ENCODE peak calls at places on chromosomes 13 and 19, in seven cellular contexts. T is NCI-H1092, J is H9, C is dorsolateral prefrontal cortex, P is AG04450, O is ACHN, B is iPS-NIHi11. U is an unnamed sample.

GRCh38 chr13:45781553-45782326 is 69.8 kb downstream of the SIAH3 start:
- DNase-seq in T (peak; percentile 96), J (no peak), C (peak; percentile 51), P (no peak), O (peak; percentile 22), B (peak; percentile 25), U (peak; percentile 88)

GRCh38 chr19:55340784-55341147 is 1.1 kb downstream of the KMT5C start:
- DNase-seq in T (no peak), J (peak; percentile 57), C (no peak), P (no peak), O (peak; percentile 16), B (no peak), U (peak; percentile 62)

GRCh38 chr19:43132696-43133095 is 50.2 kb upstream of the PSG2 start:
- DNase-seq in T (no peak), J (no peak), C (no peak), P (no peak), O (no peak), B (no peak), U (no peak)

GRCh38 chr13:47945738-47946137 is 55.3 kb downstream of the SUCLA2 start:
- DNase-seq in T (no peak), J (no peak), C (no peak), P (peak; percentile 8), O (no peak), B (no peak), U (no peak)

GRCh38 chr19:49691243-49692101 is 556 bp downstream of the CPT1C start:
- DNase-seq in T (peak; percentile 41), J (peak; percentile 78), C (peak; percentile 85), P (no peak), O (no peak), B (peak; percentile 83), U (peak; percentile 74)

GRCh38 chr13:94987081-94987480 is 274.7 kb upstream of the SOX21 start:
- DNase-seq in T (no peak), J (no peak), C (no peak), P (no peak), O (no peak), B (no peak), U (no peak)

GRCh38 chr19:50293263-50294004 is 35.7 kb downstream of the KCNC3 start:
- DNase-seq in T (no peak), J (peak; percentile 52), C (no peak), P (no peak), O (no peak), B (no peak), U (no peak)

GRCh38 chr13:107233541-107233940 is 665.6 kb upstream of the ARGLU1 start:
- DNase-seq in T (peak; percentile 49), J (no peak), C (no peak), P (no peak), O (no peak), B (no peak), U (peak; percentile 66)

GRCh38 chr19:2962018-2962670 is 15.2 kb upstream of the TLE6 start:
- DNase-seq in T (peak; percentile 79), J (peak; percentile 62), C (no peak), P (peak; percentile 66), O (peak; percentile 83), B (peak; percentile 80), U (peak; percentile 86)

GRCh38 chr19:32691952-32692726 is 518 bp downstream of the NUDT19 start:
- DNase-seq in T (no peak), J (peak; percentile 51), C (peak; percentile 72), P (no peak), O (peak; percentile 60), B (peak; percentile 75), U (peak; percentile 63)

GRCh38 chr13:94176576-94176975 is 302.9 kb downstream of the DCT start:
- DNase-seq in T (no peak), J (no peak), C (no peak), P (no peak), O (no peak), B (no peak), U (no peak)

GRCh38 chr13:45602183-45602582 is 13.4 kb downstream of the ERICH6B start:
- DNase-seq in T (no peak), J (no peak), C (no peak), P (no peak), O (no peak), B (no peak), U (no peak)

GRCh38 chr19:4375620-4376228 is 24.6 kb downstream of the SH3GL1 start:
- DNase-seq in T (no peak), J (no peak), C (peak; percentile 79), P (no peak), O (peak; percentile 78), B (peak; percentile 61), U (peak; percentile 36)

GRCh38 chr13:66312312-66313087 is 917.6 kb downstream of the PCDH9 start:
- DNase-seq in T (peak; percentile 69), J (no peak), C (no peak), P (peak; percentile 4), O (no peak), B (no peak), U (peak; percentile 75)

GRCh38 chr13:39451301-39451700 is 151.7 kb downstream of the LHFPL6 start:
- DNase-seq in T (no peak), J (no peak), C (no peak), P (no peak), O (peak; percentile 4), B (no peak), U (peak; percentile 37)

GRCh38 chr13:73223372-73223781 is 164.6 kb downstream of the KLF5 start:
- DNase-seq in T (no peak), J (no peak), C (no peak), P (no peak), O (no peak), B (no peak), U (no peak)

GRCh38 chr19:18809149-18809978 is 18.3 kb upstream of the COMP start:
- DNase-seq in T (no peak), J (no peak), C (no peak), P (peak; percentile 38), O (no peak), B (no peak), U (no peak)

GRCh38 chr13:30792257-30793000 is 57.1 kb downstream of the ALOX5AP start:
- DNase-seq in T (no peak), J (peak; percentile 50), C (peak; percentile 88), P (peak; percentile 92), O (peak; percentile 89), B (peak; percentile 82), U (no peak)

GRCh38 chr13:108681986-108682562 is 52.7 kb downstream of the MYO16 start:
- DNase-seq in T (no peak), J (no peak), C (no peak), P (no peak), O (no peak), B (no peak), U (no peak)

GRCh38 chr19:15421136-15421535 is 2.3 kb upstream of the AKAP8L start:
- DNase-seq in T (no peak), J (no peak), C (no peak), P (no peak), O (no peak), B (no peak), U (no peak)

GRCh38 chr19:2815923-2816322 is 3.7 kb upstream of the ZNF554 start:
- DNase-seq in T (no peak), J (no peak), C (no peak), P (no peak), O (no peak), B (peak; percentile 11), U (no peak)

GRCh38 chr19:54473071-54473941 is at the start of gene CDC42EP5:
- DNase-seq in T (no peak), J (peak; percentile 40), C (no peak), P (peak; percentile 71), O (peak; percentile 5), B (peak; percentile 67), U (no peak)

GRCh38 chr13:60617863-60618733 is 221.1 kb downstream of the TDRD3 start:
- DNase-seq in T (no peak), J (peak; percentile 69), C (no peak), P (no peak), O (peak; percentile 14), B (peak; percentile 42), U (peak; percentile 12)

GRCh38 chr13:25630327-25630726 is 258.6 kb downstream of the ATP8A2 start:
- DNase-seq in T (no peak), J (no peak), C (no peak), P (no peak), O (no peak), B (no peak), U (no peak)

GRCh38 chr19:18814063-18814462 is 17.7 kb upstream of the UPF1 start:
- DNase-seq in T (no peak), J (no peak), C (no peak), P (no peak), O (no peak), B (no peak), U (no peak)

GRCh38 chr13:65966991-65967451 is 1263.1 kb downstream of the PCDH9 start:
- DNase-seq in T (no peak), J (peak; percentile 48), C (no peak), P (no peak), O (peak; percentile 67), B (peak; percentile 47), U (no peak)

GRCh38 chr13:20171364-20171763 is 10.5 kb upstream of the GJA3 start:
- DNase-seq in T (no peak), J (no peak), C (no peak), P (no peak), O (no peak), B (no peak), U (no peak)

GRCh38 chr19:51372649-51373504 is at the start of gene NKG7:
- DNase-seq in T (no peak), J (no peak), C (no peak), P (no peak), O (no peak), B (no peak), U (no peak)

GRCh38 chr13:81540777-81541176 is 1199.9 kb upstream of the SPRY2 start:
- DNase-seq in T (no peak), J (no peak), C (no peak), P (no peak), O (peak; percentile 27), B (no peak), U (no peak)

GRCh38 chr13:70812481-70812880 is 704.2 kb upstream of the KLHL1 start:
- DNase-seq in T (no peak), J (no peak), C (no peak), P (peak; percentile 37), O (no peak), B (no peak), U (no peak)

GRCh38 chr19:10338940-10339339 is 484 bp downstream of the ICAM3 start:
- DNase-seq in T (no peak), J (no peak), C (no peak), P (no peak), O (no peak), B (no peak), U (no peak)

GRCh38 chr19:6459356-6460098 is at the start of gene SLC25A23:
- DNase-seq in T (peak; percentile 56), J (peak; percentile 86), C (peak; percentile 82), P (peak; percentile 36), O (peak; percentile 74), B (peak; percentile 94), U (peak; percentile 81)

GRCh38 chr13:44620057-44620456 is 43.9 kb upstream of the TSC22D1 start:
- DNase-seq in T (no peak), J (no peak), C (no peak), P (no peak), O (peak; percentile 33), B (no peak), U (no peak)

U was measured in NCI-H345.